ENCODE peak calls at places on chromosomes 11 and 22, in ten cellular contexts. R is sciatic nerve; P is lower leg skin; G is HTR-8/SVneo; E is AG20443; O is brain microvascular endothelial cell; V is CD4-positive, alpha-beta T cell; M is posterior cingulate gyrus; W is HFFc6; D is progenitor cell of endocrine pancreas. K is an unnamed sample.
A peak's percentile ranks its signal among the peaks of the same experiment; 100 is the strongest.

GRCh38 chr11:133197425-133197824 is 334.9 kb downstream of the OPCML start:
- DNase-seq in O (no peak), D (no peak), R (no peak), W (no peak), P (no peak), G (no peak), M (no peak), V (no peak), E (no peak), K (peak; percentile 11)

GRCh38 chr11:63939351-63939920 is 634 bp downstream of the NAA40 start:
- DNase-seq in V (no peak), R (no peak), E (no peak), G (no peak), W (no peak), P (no peak), O (no peak), M (no peak), D (no peak), K (peak; percentile 46)

GRCh38 chr11:129828301-129828836 is 12.7 kb downstream of the TMEM45B start:
- DNase-seq in V (no peak), G (no peak), O (no peak), R (no peak), M (no peak), D (no peak), P (no peak), W (no peak), E (no peak), K (peak; percentile 93)

GRCh38 chr11:87600938-87601337 is 563.2 kb downstream of the TMEM135 start:
- DNase-seq in W (no peak), D (no peak), M (no peak), R (no peak), E (no peak), O (no peak), V (no peak), G (no peak), P (no peak), K (no peak)

GRCh38 chr22:26756675-26757293 is 99.4 kb downstream of the MIAT start:
- DNase-seq in W (peak; percentile 16), P (no peak), V (peak; percentile 32), E (peak; percentile 93), G (peak; percentile 52), D (peak; percentile 48), M (peak; percentile 66), R (peak; percentile 84), O (peak; percentile 49), K (peak; percentile 56)

GRCh38 chr11:69008774-69009440 is 4.1 kb downstream of the MRGPRF start:
- DNase-seq in D (no peak), E (peak; percentile 98), O (peak; percentile 97), P (peak; percentile 81), R (peak; percentile 84), M (no peak), W (peak; percentile 98), V (no peak), G (peak; percentile 98), K (peak; percentile 97)

GRCh38 chr22:48301421-48301820 is 1526.3 kb downstream of the BRD1 start:
- DNase-seq in P (peak; percentile 2), V (no peak), G (no peak), R (no peak), E (no peak), D (no peak), W (no peak), M (no peak), O (no peak), K (no peak)

GRCh38 chr22:49825436-49825835 is 2.2 kb downstream of the BRD1 start:
- DNase-seq in M (no peak), P (no peak), O (peak; percentile 18), G (no peak), R (no peak), W (peak; percentile 18), E (peak; percentile 43), V (no peak), D (no peak), K (peak; percentile 34)

GRCh38 chr11:121389651-121390050 is 62.5 kb upstream of the SORL1 start:
- DNase-seq in M (peak; percentile 38), O (no peak), D (no peak), E (peak; percentile 18), G (no peak), R (no peak), P (no peak), V (no peak), W (no peak), K (peak; percentile 24)

GRCh38 chr22:27218521-27218920 is 561.1 kb downstream of the MIAT start:
- DNase-seq in G (no peak), P (no peak), M (no peak), O (no peak), R (no peak), D (no peak), W (no peak), V (no peak), E (no peak), K (no peak)

GRCh38 chr22:19058713-19059451 is 63.3 kb downstream of the DGCR2 start:
- DNase-seq in W (no peak), D (no peak), M (no peak), R (no peak), P (no peak), G (no peak), E (no peak), O (no peak), V (no peak), K (no peak)

GRCh38 chr11:46338988-46339666 is 8.1 kb upstream of the DGKZ start:
- DNase-seq in O (no peak), M (no peak), E (peak; percentile 42), G (no peak), W (peak; percentile 13), R (no peak), D (no peak), P (no peak), V (no peak), K (no peak)

GRCh38 chr11:6646631-6647281 is 8.9 kb downstream of the DCHS1 start:
- DNase-seq in D (no peak), R (no peak), G (no peak), O (no peak), E (peak; percentile 72), V (no peak), W (peak; percentile 17), P (no peak), M (no peak), K (no peak)

GRCh38 chr11:13207665-13208594 is 69.7 kb upstream of the BMAL1 start:
- DNase-seq in V (no peak), E (peak; percentile 72), W (peak; percentile 54), M (no peak), P (no peak), R (no peak), O (peak; percentile 82), D (no peak), G (no peak), K (peak; percentile 79)

GRCh38 chr22:50250555-50251471 is at the start of gene HDAC10:
- DNase-seq in D (peak; percentile 76), G (no peak), O (peak; percentile 67), W (peak; percentile 64), E (peak; percentile 94), R (peak; percentile 88), P (peak; percentile 63), M (no peak), V (peak; percentile 71), K (peak; percentile 83)

GRCh38 chr22:39332441-39333064 is 13.1 kb upstream of the RPL3 start:
- DNase-seq in R (no peak), W (no peak), G (no peak), P (no peak), M (no peak), O (no peak), D (no peak), V (no peak), E (peak; percentile 8), K (no peak)

K was measured in epithelial cell of esophagus.